ENCODE peak calls at places on chromosome 1, in four cellular contexts. R is IMR-90, D is GM12878, Y is K562. T is an unnamed sample.
A peak's percentile ranks its signal among the peaks of the same experiment; 100 is the strongest.

GRCh38 chr1:197437891-197438853 is 170.1 kb downstream of the CRB1 start:
- DNase-seq in R (peak; percentile 17), D (no peak), Y (no peak), T (no peak)

GRCh38 chr1:59057801-59058200 is 239.1 kb upstream of the FGGY start:
- DNase-seq in R (no peak), D (no peak), Y (no peak), T (no peak)

GRCh38 chr1:147079400-147080012 is 92.8 kb downstream of the PRKAB2 start:
- DNase-seq in R (no peak), D (no peak), Y (no peak), T (no peak)

GRCh38 chr1:205524794-205525101 is 20.3 kb downstream of the CDK18 start:
- DNase-seq in R (no peak), D (no peak), Y (no peak), T (no peak)

GRCh38 chr1:180720753-180721152 is 88.9 kb downstream of the XPR1 start:
- DNase-seq in R (peak; percentile 13), D (no peak), Y (no peak), T (no peak)

GRCh38 chr1:19074361-19074901 is 118.0 kb upstream of the IFFO2 start:
- DNase-seq in R (no peak), D (no peak), Y (no peak), T (no peak)

GRCh38 chr1:178344513-178345077 is 152.2 kb downstream of the CLEC20A start:
- DNase-seq in R (peak; percentile 92), D (peak; percentile 1), Y (no peak), T (peak; percentile 87)

GRCh38 chr1:106620521-106620954 is 435.9 kb upstream of the PRMT6 start:
- DNase-seq in R (no peak), D (no peak), Y (no peak), T (no peak)

GRCh38 chr1:64471218-64471719 is 1.3 kb downstream of the CACHD1 start:
- DNase-seq in R (no peak), D (no peak), Y (no peak), T (peak; percentile 30)

GRCh38 chr1:22506130-22506692 is 54.6 kb downstream of the ZBTB40 start:
- DNase-seq in R (no peak), D (no peak), Y (no peak), T (no peak)

GRCh38 chr1:20069932-20070331 is at the start of gene PLA2G5:
- DNase-seq in R (peak; percentile 18), D (no peak), Y (no peak), T (no peak)

GRCh38 chr1:62285984-62286481 is 33.2 kb downstream of the KANK4 start:
- DNase-seq in R (no peak), D (no peak), Y (no peak), T (peak; percentile 7)

GRCh38 chr1:65558215-65558614 is 137.7 kb downstream of the LEPR start:
- DNase-seq in R (no peak), D (no peak), Y (no peak), T (peak; percentile 42)

GRCh38 chr1:214328770-214329455 is 48.0 kb downstream of the SMYD2 start:
- DNase-seq in R (peak; percentile 81), D (peak; percentile 26), Y (peak; percentile 79), T (peak; percentile 77)

GRCh38 chr1:63557365-63557987 is 34.2 kb downstream of the EFCAB7 start:
- DNase-seq in R (peak; percentile 67), D (no peak), Y (peak; percentile 37), T (peak; percentile 52)

GRCh38 chr1:33654267-33654832 is 181.9 kb downstream of the ZSCAN20 start:
- DNase-seq in R (peak; percentile 6), D (no peak), Y (no peak), T (no peak)

GRCh38 chr1:96370752-96371151 is 350.8 kb upstream of the PTBP2 start:
- DNase-seq in R (peak; percentile 96), D (no peak), Y (no peak), T (peak; percentile 93)

GRCh38 chr1:203271018-203271743 is 34.1 kb upstream of the BTG2 start:
- DNase-seq in R (peak; percentile 76), D (no peak), Y (peak; percentile 66), T (peak; percentile 62)

GRCh38 chr1:228148196-228148861 is 1.4 kb upstream of the GJC2 start:
- DNase-seq in R (no peak), D (no peak), Y (no peak), T (peak; percentile 20)

GRCh38 chr1:228997721-228998144 is 262.5 kb downstream of the RHOU start:
- DNase-seq in R (no peak), D (no peak), Y (no peak), T (no peak)

GRCh38 chr1:41371630-41372599 is 10.7 kb downstream of the FOXO6 start:
- DNase-seq in R (no peak), D (no peak), Y (peak; percentile 49), T (no peak)

GRCh38 chr1:78092686-78093085 is 46.9 kb downstream of the GIPC2 start:
- DNase-seq in R (no peak), D (no peak), Y (no peak), T (no peak)

GRCh38 chr1:205259361-205259832 is 31.7 kb downstream of the TMCC2 start:
- DNase-seq in R (peak; percentile 54), D (no peak), Y (no peak), T (no peak)

GRCh38 chr1:3105167-3105863 is 36.3 kb downstream of the PRDM16 start:
- DNase-seq in R (no peak), D (no peak), Y (no peak), T (no peak)

GRCh38 chr1:222288056-222288455 is 259.8 kb downstream of the HHIPL2 start:
- DNase-seq in R (peak; percentile 45), D (no peak), Y (no peak), T (no peak)

GRCh38 chr1:116768416-116768815 is 14.2 kb downstream of the CD2 start:
- DNase-seq in R (no peak), D (no peak), Y (no peak), T (no peak)

GRCh38 chr1:198212675-198213074 is 55.9 kb downstream of the NEK7 start:
- DNase-seq in R (peak; percentile 98), D (no peak), Y (no peak), T (no peak)

GRCh38 chr1:55046871-55047270 is 7.5 kb downstream of the PCSK9 start:
- DNase-seq in R (no peak), D (no peak), Y (no peak), T (no peak)

GRCh38 chr1:22788298-22788697 is 77.7 kb downstream of the EPHB2 start:
- DNase-seq in R (no peak), D (no peak), Y (no peak), T (no peak)

DNA sequence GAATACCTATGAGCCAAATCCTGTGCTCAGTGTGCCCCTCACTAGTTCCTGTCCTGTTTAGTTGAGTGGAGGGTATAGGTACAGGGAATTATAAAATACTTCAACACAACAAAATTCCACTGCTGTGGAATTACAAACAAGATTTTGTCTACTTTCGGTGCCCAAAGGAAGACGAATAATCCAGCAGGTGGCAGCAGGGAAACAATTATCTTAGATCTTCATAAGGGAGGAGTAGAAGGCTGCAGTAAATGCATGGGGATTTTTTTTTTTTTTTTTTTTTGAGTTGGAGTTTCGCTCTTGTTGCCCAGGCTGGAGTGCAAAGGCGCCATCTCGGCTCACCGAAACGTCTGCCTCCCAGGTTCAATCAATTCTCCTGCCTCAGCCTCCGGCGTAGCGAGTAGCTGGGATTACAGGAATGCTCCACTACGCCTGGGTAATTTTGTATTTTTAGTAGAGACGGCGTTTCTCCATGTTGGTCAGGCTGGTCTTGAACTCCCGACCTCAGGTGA is 2.0 kb upstream of the PIP5K1A start:
- DNase-seq in R (peak; percentile 85), D (peak; percentile 53), Y (peak; percentile 31), T (peak; percentile 86)
- TF ChIP-seq FOS in R (no peak), D (no peak), Y (no peak), T (no peak)

GRCh38 chr1:216600730-216601426 is 122.4 kb downstream of the ESRRG start:
- DNase-seq in R (peak; percentile 78), D (no peak), Y (no peak), T (peak; percentile 56)
- TF ChIP-seq FOS in R (no peak), D (no peak), Y (no peak), T (no peak)

DNA sequence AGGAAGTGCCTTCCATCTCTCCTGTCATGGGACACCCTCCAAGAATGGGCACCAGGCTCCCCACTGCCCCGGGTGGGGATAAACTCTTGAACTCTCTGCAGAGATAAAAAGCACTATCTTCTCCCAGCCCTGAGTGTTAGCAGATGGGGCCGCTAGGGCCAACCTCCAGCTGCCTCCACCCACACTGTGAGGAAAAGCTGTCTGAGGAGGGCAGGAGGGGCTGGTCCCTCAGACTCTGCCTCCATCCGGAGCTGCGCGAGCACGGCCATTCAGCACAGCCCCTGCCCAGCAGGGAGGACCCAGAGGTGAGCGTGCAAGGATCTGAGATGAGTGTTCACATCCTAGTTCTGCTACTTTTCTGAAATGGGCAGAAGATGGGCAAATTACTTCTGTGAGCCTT is 51.8 kb upstream of the TRABD2B start:
- DNase-seq in R (no peak), D (no peak), Y (no peak), T (no peak)
- TF ChIP-seq FOS in R (no peak), D (no peak), Y (no peak), T (no peak)

GRCh38 chr1:173669491-173669941 is at the start of gene ANKRD45:
- DNase-seq in R (peak; percentile 4), D (no peak), Y (no peak), T (peak; percentile 57)
- TF ChIP-seq FOS in R (no peak), D (no peak), Y (no peak), T (no peak)

GRCh38 chr1:111052246-111052645 is 87.6 kb downstream of the DRAM2 start:
- DNase-seq in R (peak; percentile 19), D (no peak), Y (no peak), T (no peak)
- TF ChIP-seq FOS in R (no peak), D (no peak), Y (no peak), T (no peak)

GRCh38 chr1:232307299-232307698 is 322.6 kb downstream of the SIPA1L2 start:
- DNase-seq in R (no peak), D (no peak), Y (no peak), T (peak; percentile 29)

GRCh38 chr1:232306269-232306911 is 323.5 kb downstream of the SIPA1L2 start:
- DNase-seq in R (no peak), D (no peak), Y (no peak), T (peak; percentile 77)

GRCh38 chr1:232303221-232303620 is 326.7 kb downstream of the SIPA1L2 start:
- DNase-seq in R (no peak), D (no peak), Y (no peak), T (no peak)

GRCh38 chr1:232302376-232303049 is 327.4 kb downstream of the SIPA1L2 start:
- DNase-seq in R (no peak), D (no peak), Y (no peak), T (no peak)

DNA sequence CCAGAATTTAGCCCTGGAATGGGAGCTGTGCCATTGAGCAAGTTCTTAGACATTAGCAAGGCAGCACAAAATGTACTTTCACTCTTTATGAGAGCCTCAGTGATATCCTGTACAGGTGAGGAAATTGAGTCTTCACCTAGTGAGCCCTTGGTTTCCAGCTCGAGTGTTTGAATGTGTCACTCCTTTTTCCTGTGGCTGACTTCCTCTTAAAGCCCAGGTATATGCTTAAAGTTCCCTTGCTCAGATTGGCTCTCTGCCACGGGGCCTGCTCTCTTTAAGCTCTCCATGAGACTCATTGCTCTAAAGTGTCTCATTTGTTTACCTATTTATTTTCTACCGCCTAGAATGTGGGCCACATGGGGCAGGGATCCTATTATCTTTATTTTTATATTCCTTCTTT is 324.9 kb downstream of the SIPA1L2 start:
- DNase-seq in R (no peak), D (no peak), Y (no peak), T (no peak)
- TF ChIP-seq FOS in R (no peak), D (no peak), Y (no peak), T (no peak)

T was measured in endothelial cell of umbilical vein.